ENCODE peak calls at places on chromosomes 12 and 14, in five cellular contexts. One of them, this sample, is unnamed.
A peak's percentile ranks its signal among the peaks of the same experiment; 100 is the strongest.

GRCh38 chr12:114809132-114809531 is 125.2 kb upstream of the TBX3 start:
- DNase-seq in adipocyte: no peak
- DNase-seq in astrocyte: no peak
- DNase-seq in WERI-Rb-1: no peak
- DNase-seq in GM12878: no peak
- DNase-seq in this sample: no peak

GRCh38 chr12:130992448-130992847 is 38.7 kb downstream of the ADGRD1 start:
- DNase-seq in astrocyte: no peak
- DNase-seq in WERI-Rb-1: no peak
- DNase-seq in GM12878: no peak
- DNase-seq in adipocyte: no peak
- DNase-seq in this sample: no peak

GRCh38 chr12:110600254-110600653 is 13.7 kb upstream of the TCTN1 start:
- DNase-seq in astrocyte: peak; percentile 41
- DNase-seq in adipocyte: peak; percentile 91
- DNase-seq in GM12878: no peak
- DNase-seq in WERI-Rb-1: no peak
- DNase-seq in this sample: no peak

GRCh38 chr12:122395319-122395718 is 27.1 kb downstream of the CLIP1 start:
- DNase-seq in WERI-Rb-1: no peak
- DNase-seq in adipocyte: peak; percentile 53
- DNase-seq in GM12878: no peak
- DNase-seq in astrocyte: peak; percentile 83
- DNase-seq in this sample: no peak

GRCh38 chr12:124286414-124286813 is 8.5 kb upstream of the RFLNA start:
- DNase-seq in astrocyte: peak; percentile 76
- DNase-seq in GM12878: no peak
- DNase-seq in adipocyte: peak; percentile 11
- DNase-seq in WERI-Rb-1: no peak
- DNase-seq in this sample: no peak

GRCh38 chr14:67003009-67003753 is 186.1 kb upstream of the GARIN2 start:
- DNase-seq in astrocyte: peak; percentile 17
- DNase-seq in WERI-Rb-1: no peak
- DNase-seq in adipocyte: no peak
- DNase-seq in GM12878: no peak
- DNase-seq in this sample: no peak

GRCh38 chr12:20150835-20151234 is 217.5 kb upstream of the PDE3A start:
- DNase-seq in WERI-Rb-1: no peak
- DNase-seq in adipocyte: no peak
- DNase-seq in GM12878: no peak
- DNase-seq in astrocyte: no peak
- DNase-seq in this sample: no peak

GRCh38 chr14:83004456-83005006 is 1470.9 kb upstream of the SEL1L start:
- DNase-seq in adipocyte: no peak
- DNase-seq in astrocyte: no peak
- DNase-seq in WERI-Rb-1: no peak
- DNase-seq in GM12878: no peak
- DNase-seq in this sample: no peak

GRCh38 chr12:60394680-60395079 is 798.9 kb downstream of the SLC16A7 start:
- DNase-seq in GM12878: no peak
- DNase-seq in WERI-Rb-1: no peak
- DNase-seq in astrocyte: peak; percentile 82
- DNase-seq in adipocyte: peak; percentile 55
- DNase-seq in this sample: no peak

GRCh38 chr12:18382486-18382885 is 121.2 kb downstream of the PIK3C2G start:
- DNase-seq in adipocyte: peak; percentile 88
- DNase-seq in astrocyte: peak; percentile 29
- DNase-seq in GM12878: no peak
- DNase-seq in WERI-Rb-1: no peak
- DNase-seq in this sample: no peak

GRCh38 chr12:101859664-101860607 is 17.4 kb upstream of the DRAM1 start:
- DNase-seq in GM12878: no peak
- DNase-seq in WERI-Rb-1: no peak
- DNase-seq in adipocyte: peak; percentile 64
- DNase-seq in astrocyte: no peak
- DNase-seq in this sample: no peak

GRCh38 chr12:12898136-12898712 is 6.9 kb downstream of the GPRC5A start:
- DNase-seq in astrocyte: no peak
- DNase-seq in GM12878: no peak
- DNase-seq in WERI-Rb-1: no peak
- DNase-seq in adipocyte: no peak
- DNase-seq in this sample: no peak

GRCh38 chr12:69490920-69491643 is 20.9 kb downstream of the FRS2 start:
- DNase-seq in WERI-Rb-1: no peak
- DNase-seq in adipocyte: no peak
- DNase-seq in astrocyte: no peak
- DNase-seq in GM12878: no peak
- DNase-seq in this sample: no peak

GRCh38 chr12:16198884-16199283 is 78.6 kb downstream of the SLC15A5 start:
- DNase-seq in astrocyte: no peak
- DNase-seq in adipocyte: no peak
- DNase-seq in WERI-Rb-1: peak; percentile 18
- DNase-seq in GM12878: peak; percentile 39
- DNase-seq in this sample: peak; percentile 19

GRCh38 chr12:3973939-3974644 is 100.9 kb upstream of the PARP11 start:
- DNase-seq in WERI-Rb-1: no peak
- DNase-seq in astrocyte: no peak
- DNase-seq in adipocyte: no peak
- DNase-seq in GM12878: no peak
- DNase-seq in this sample: peak; percentile 10

GRCh38 chr14:38868415-38869290 is 234.4 kb downstream of the SEC23A start:
- DNase-seq in astrocyte: no peak
- DNase-seq in WERI-Rb-1: no peak
- DNase-seq in GM12878: no peak
- DNase-seq in adipocyte: no peak
- DNase-seq in this sample: no peak

GRCh38 chr12:46414591-46415268 is 42.2 kb upstream of the SLC38A2 start:
- DNase-seq in GM12878: no peak
- DNase-seq in WERI-Rb-1: no peak
- DNase-seq in astrocyte: no peak
- DNase-seq in adipocyte: no peak
- DNase-seq in this sample: no peak

GRCh38 chr14:52873694-52874093 is 77.2 kb downstream of the FERMT2 start:
- DNase-seq in adipocyte: peak; percentile 90
- DNase-seq in WERI-Rb-1: no peak
- DNase-seq in GM12878: no peak
- DNase-seq in astrocyte: no peak
- DNase-seq in this sample: no peak
- H3K36me3 ChIP-seq in adipocyte: peaks cover 96% of the 10 kb centered on the region
- H3K36me3 ChIP-seq in WERI-Rb-1: peaks cover 45% of the 10 kb centered on the region
- H3K36me3 ChIP-seq in GM12878: no peaks in the 10 kb centered on the region
- H3K36me3 ChIP-seq in astrocyte: peaks cover 94% of the 10 kb centered on the region
- H3K36me3 ChIP-seq in this sample: peaks cover 19% of the 10 kb centered on the region

GRCh38 chr12:57766464-57767311 is at the start of gene CYP27B1:
- DNase-seq in adipocyte: peak; percentile 39
- DNase-seq in astrocyte: no peak
- DNase-seq in GM12878: no peak
- DNase-seq in WERI-Rb-1: peak; percentile 97
- DNase-seq in this sample: peak; percentile 86
- H3K4me3 ChIP-seq in adipocyte: peak within 1 kb of the TSS; percentile 38
- H3K4me3 ChIP-seq in astrocyte: peak within 1 kb of the TSS; percentile 36
- H3K4me3 ChIP-seq in GM12878: no peak within 1 kb of the TSS
- H3K4me3 ChIP-seq in WERI-Rb-1: peak within 1 kb of the TSS; percentile 88
- H3K4me3 ChIP-seq in this sample: peak within 1 kb of the TSS; percentile 48

GRCh38 chr14:72432748-72433147 is 461.2 kb downstream of the DPF3 start:
- DNase-seq in astrocyte: no peak
- DNase-seq in GM12878: no peak
- DNase-seq in WERI-Rb-1: no peak
- DNase-seq in adipocyte: no peak
- DNase-seq in this sample: no peak

GRCh38 chr14:72434856-72435255 is 459.0 kb downstream of the DPF3 start:
- DNase-seq in astrocyte: no peak
- DNase-seq in WERI-Rb-1: no peak
- DNase-seq in adipocyte: peak; percentile 33
- DNase-seq in GM12878: no peak
- DNase-seq in this sample: no peak

GRCh38 chr14:72430457-72430856 is 463.4 kb downstream of the DPF3 start:
- DNase-seq in astrocyte: no peak
- DNase-seq in adipocyte: no peak
- DNase-seq in GM12878: no peak
- DNase-seq in WERI-Rb-1: no peak
- DNase-seq in this sample: no peak

DNA sequence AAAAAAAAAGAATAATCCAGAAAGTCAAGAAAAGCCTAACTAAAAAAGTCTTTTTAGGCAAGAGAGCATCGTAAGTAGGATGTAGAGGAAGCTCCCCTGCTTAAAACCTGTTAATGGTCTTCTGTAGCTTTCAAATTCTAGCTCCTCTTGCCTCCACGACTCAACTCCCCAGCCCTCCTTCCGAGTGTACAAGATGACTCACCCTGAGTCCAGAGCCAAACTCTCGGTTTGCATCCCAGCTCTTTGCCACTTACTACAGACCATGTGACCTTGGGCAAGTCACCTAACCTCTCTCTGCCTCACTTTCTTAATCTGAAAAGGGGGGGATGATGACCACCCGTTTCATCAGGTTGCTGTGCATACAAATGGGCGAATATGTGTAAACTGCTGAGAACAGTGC is 460.4 kb downstream of the DPF3 start:
- DNase-seq in WERI-Rb-1: no peak
- DNase-seq in GM12878: no peak
- DNase-seq in adipocyte: peak; percentile 23
- DNase-seq in astrocyte: peak; percentile 44
- DNase-seq in this sample: no peak
- H3K27me3 ChIP-seq in WERI-Rb-1: no peaks in the 10 kb centered on the region
- H3K27me3 ChIP-seq in GM12878: no peaks in the 10 kb centered on the region
- H3K27me3 ChIP-seq in adipocyte: peaks cover 17% of the 10 kb centered on the region
- H3K27me3 ChIP-seq in astrocyte: peaks cover 9% of the 10 kb centered on the region
- H3K27me3 ChIP-seq in this sample: no peaks in the 10 kb centered on the region

GRCh38 chr12:754871-755562 is 2.6 kb downstream of the WNK1 start:
- DNase-seq in WERI-Rb-1: no peak
- DNase-seq in adipocyte: peak; percentile 87
- DNase-seq in GM12878: no peak
- DNase-seq in astrocyte: peak; percentile 51
- DNase-seq in this sample: peak; percentile 42
- H3K36me3 ChIP-seq in WERI-Rb-1: peaks cover 33% of the 10 kb centered on the region
- H3K36me3 ChIP-seq in adipocyte: no peaks in the 10 kb centered on the region
- H3K36me3 ChIP-seq in GM12878: no peaks in the 10 kb centered on the region
- H3K36me3 ChIP-seq in astrocyte: no peaks in the 10 kb centered on the region
- H3K36me3 ChIP-seq in this sample: no peaks in the 10 kb centered on the region